ENCODE peak calls at places on chromosomes 4 and X, in five cellular contexts. K, X, Y, Q and I are unnamed samples.

GRCh38 chr4:142959156-142959555 is 113.1 kb upstream of the INPP4B start:
- DNase-seq in K (no peak), X (no peak), Y (no peak), Q (no peak), I (no peak)

GRCh38 chr4:52925531-52925968 is 63.4 kb downstream of the RASL11B start:
- DNase-seq in K (no peak), X (no peak), Y (no peak), Q (no peak), I (no peak)

GRCh38 chr4:141540643-141541042 is 95.7 kb upstream of the IL15 start:
- DNase-seq in K (no peak), X (no peak), Y (peak), Q (no peak), I (peak)

GRCh38 chr4:76430519-76431388 is 4.3 kb upstream of the SHROOM3 start:
- DNase-seq in K (no peak), X (peak), Y (peak), Q (no peak), I (peak)

GRCh38 chrX:1384738-1385250 is 7.1 kb downstream of the SLC25A6 start:
- DNase-seq in K (no peak), X (no peak), Y (no peak), Q (peak), I (no peak)

GRCh38 chr4:70830054-70830453 is 9.6 kb downstream of the GRSF1 start:
- DNase-seq in K (no peak), X (no peak), Y (no peak), Q (no peak), I (no peak)

GRCh38 chrX:10173331-10173900 is 16.6 kb downstream of the CLCN4 start:
- DNase-seq in K (peak), X (no peak), Y (peak), Q (no peak), I (peak)

GRCh38 chr4:181264908-181265307 is 978.3 kb upstream of the TENM3 start:
- DNase-seq in K (no peak), X (no peak), Y (no peak), Q (no peak), I (no peak)